ENCODE peak calls at places on chromosome 2, in five cellular contexts. B, R, C, S and M are unnamed samples.

GRCh38 chr2:168663993-168664392 is 138.4 kb upstream of the NOSTRIN start:
- DNase-seq in B (no peak), R (no peak), C (no peak), S (peak), M (no peak)

GRCh38 chr2:177324797-177325196 is 60.3 kb upstream of the NFE2L2 start:
- DNase-seq in B (no peak), R (no peak), C (no peak), S (no peak), M (no peak)

GRCh38 chr2:225010804-225011203 is 31.5 kb downstream of the DOCK10 start:
- DNase-seq in B (no peak), R (no peak), C (no peak), S (no peak), M (no peak)

GRCh38 chr2:82013641-82014040 is 1709.1 kb upstream of the LRRTM1 start:
- DNase-seq in B (peak), R (no peak), C (peak), S (no peak), M (no peak)

GRCh38 chr2:101766871-101767739 is 69.6 kb downstream of the MAP4K4 start:
- DNase-seq in B (no peak), R (no peak), C (peak), S (no peak), M (no peak)

GRCh38 chr2:220930542-220931076 is 641.5 kb downstream of the EPHA4 start:
- DNase-seq in B (no peak), R (no peak), C (no peak), S (no peak), M (no peak)

GRCh38 chr2:38170098-38170497 is 94.1 kb upstream of the CYP1B1 start:
- DNase-seq in B (no peak), R (no peak), C (no peak), S (no peak), M (no peak)

GRCh38 chr2:239869272-239870155 is 155.6 kb downstream of the NDUFA10 start:
- DNase-seq in B (no peak), R (no peak), C (no peak), S (no peak), M (peak)

GRCh38 chr2:177298191-177298590 is 33.7 kb upstream of the NFE2L2 start:
- DNase-seq in B (no peak), R (no peak), C (no peak), S (no peak), M (no peak)

GRCh38 chr2:204950695-204951094 is 405.4 kb downstream of the PARD3B start:
- DNase-seq in B (no peak), R (no peak), C (no peak), S (no peak), M (no peak)

GRCh38 chr2:212711851-212712250 is 173.2 kb upstream of the ERBB4 start:
- DNase-seq in B (no peak), R (no peak), C (no peak), S (no peak), M (no peak)

GRCh38 chr2:102761763-102762162 is at the start of gene TMEM182:
- DNase-seq in B (no peak), R (no peak), C (no peak), S (no peak), M (no peak)